ENCODE peak calls at places on chromosomes 11 and 22, in seven cellular contexts. One of them, this sample, is unnamed.

GRCh38 chr11:126060651-126061220 is 1.9 kb downstream of the CDON start:
- DNase-seq in cardiac fibroblast: no peak
- DNase-seq in fibroblast of mammary gland: no peak
- DNase-seq in fibroblast of lung: no peak
- DNase-seq in HAP-1: no peak
- DNase-seq in sigmoid colon: no peak
- DNase-seq in fibroblast of the aortic adventitia: no peak
- DNase-seq in this sample: no peak

GRCh38 chr11:79493555-79494171 is 52.8 kb upstream of the TENM4 start:
- DNase-seq in sigmoid colon: peak; percentile 82
- DNase-seq in fibroblast of mammary gland: peak; percentile 64
- DNase-seq in cardiac fibroblast: peak; percentile 67
- DNase-seq in HAP-1: peak; percentile 95
- DNase-seq in fibroblast of lung: peak; percentile 70
- DNase-seq in fibroblast of the aortic adventitia: peak; percentile 73
- DNase-seq in this sample: peak; percentile 60

GRCh38 chr22:37897805-37898204 is 8.3 kb upstream of the MICALL1 start:
- DNase-seq in fibroblast of the aortic adventitia: no peak
- DNase-seq in cardiac fibroblast: no peak
- DNase-seq in fibroblast of lung: no peak
- DNase-seq in HAP-1: no peak
- DNase-seq in sigmoid colon: no peak
- DNase-seq in fibroblast of mammary gland: no peak
- DNase-seq in this sample: peak; percentile 73

GRCh38 chr11:62540804-62541671 is 5.6 kb downstream of the AHNAK start:
- DNase-seq in fibroblast of mammary gland: peak; percentile 33
- DNase-seq in HAP-1: no peak
- DNase-seq in fibroblast of the aortic adventitia: no peak
- DNase-seq in sigmoid colon: peak; percentile 75
- DNase-seq in fibroblast of lung: no peak
- DNase-seq in cardiac fibroblast: no peak
- DNase-seq in this sample: peak; percentile 9

GRCh38 chr11:117178210-117179034 is at the start of gene SIDT2:
- DNase-seq in sigmoid colon: peak; percentile 98
- DNase-seq in fibroblast of lung: peak; percentile 93
- DNase-seq in HAP-1: peak; percentile 94
- DNase-seq in fibroblast of the aortic adventitia: peak; percentile 91
- DNase-seq in cardiac fibroblast: peak; percentile 91
- DNase-seq in fibroblast of mammary gland: peak; percentile 87
- DNase-seq in this sample: peak; percentile 83

GRCh38 chr22:43955883-43956286 is 643 bp downstream of the SAMM50 start:
- DNase-seq in HAP-1: no peak
- DNase-seq in fibroblast of the aortic adventitia: peak; percentile 51
- DNase-seq in sigmoid colon: no peak
- DNase-seq in cardiac fibroblast: peak; percentile 27
- DNase-seq in fibroblast of mammary gland: peak; percentile 12
- DNase-seq in fibroblast of lung: peak; percentile 13
- DNase-seq in this sample: no peak

GRCh38 chr11:27524155-27524554 is 17.6 kb upstream of the LIN7C start:
- DNase-seq in fibroblast of lung: peak; percentile 27
- DNase-seq in cardiac fibroblast: peak; percentile 70
- DNase-seq in fibroblast of mammary gland: peak; percentile 64
- DNase-seq in HAP-1: peak; percentile 34
- DNase-seq in sigmoid colon: no peak
- DNase-seq in fibroblast of the aortic adventitia: peak; percentile 30
- DNase-seq in this sample: peak; percentile 71

GRCh38 chr11:112453601-112454577 is 193.2 kb upstream of the PLET1 start:
- DNase-seq in sigmoid colon: no peak
- DNase-seq in cardiac fibroblast: peak; percentile 53
- DNase-seq in HAP-1: peak; percentile 61
- DNase-seq in fibroblast of lung: peak; percentile 40
- DNase-seq in fibroblast of the aortic adventitia: peak; percentile 32
- DNase-seq in fibroblast of mammary gland: peak; percentile 58
- DNase-seq in this sample: peak; percentile 45

GRCh38 chr11:19398772-19399542 is 158.2 kb upstream of the E2F8 start:
- DNase-seq in HAP-1: peak; percentile 24
- DNase-seq in cardiac fibroblast: peak; percentile 81
- DNase-seq in fibroblast of lung: peak; percentile 98
- DNase-seq in sigmoid colon: peak; percentile 79
- DNase-seq in fibroblast of mammary gland: peak; percentile 98
- DNase-seq in fibroblast of the aortic adventitia: peak; percentile 74
- DNase-seq in this sample: no peak

GRCh38 chr11:123363556-123363955 is 66.5 kb upstream of the GRAMD1B start:
- DNase-seq in HAP-1: no peak
- DNase-seq in fibroblast of mammary gland: no peak
- DNase-seq in fibroblast of lung: no peak
- DNase-seq in fibroblast of the aortic adventitia: no peak
- DNase-seq in cardiac fibroblast: no peak
- DNase-seq in sigmoid colon: no peak
- DNase-seq in this sample: no peak

GRCh38 chr22:23251445-23252093 is 71.3 kb downstream of the BCR start:
- DNase-seq in HAP-1: no peak
- DNase-seq in fibroblast of lung: no peak
- DNase-seq in fibroblast of the aortic adventitia: peak; percentile 41
- DNase-seq in sigmoid colon: no peak
- DNase-seq in cardiac fibroblast: peak; percentile 50
- DNase-seq in fibroblast of mammary gland: peak; percentile 78
- DNase-seq in this sample: peak; percentile 55

GRCh38 chr11:26079966-26080365 is 252.0 kb upstream of the ANO3 start:
- DNase-seq in HAP-1: no peak
- DNase-seq in fibroblast of mammary gland: no peak
- DNase-seq in fibroblast of lung: no peak
- DNase-seq in fibroblast of the aortic adventitia: no peak
- DNase-seq in sigmoid colon: no peak
- DNase-seq in cardiac fibroblast: no peak
- DNase-seq in this sample: peak; percentile 21

GRCh38 chr11:117822522-117823033 is 2.0 kb downstream of the FXYD2 start:
- DNase-seq in fibroblast of lung: no peak
- DNase-seq in fibroblast of the aortic adventitia: no peak
- DNase-seq in HAP-1: no peak
- DNase-seq in sigmoid colon: peak; percentile 55
- DNase-seq in fibroblast of mammary gland: no peak
- DNase-seq in cardiac fibroblast: no peak
- DNase-seq in this sample: no peak

GRCh38 chr11:396511-396947 is 2.5 kb downstream of the PKP3 start:
- DNase-seq in fibroblast of the aortic adventitia: peak; percentile 20
- DNase-seq in sigmoid colon: no peak
- DNase-seq in fibroblast of lung: peak; percentile 33
- DNase-seq in HAP-1: no peak
- DNase-seq in fibroblast of mammary gland: peak; percentile 37
- DNase-seq in cardiac fibroblast: no peak
- DNase-seq in this sample: no peak

GRCh38 chr11:106418786-106419185 is 341.3 kb downstream of the AASDHPPT start:
- DNase-seq in fibroblast of mammary gland: no peak
- DNase-seq in cardiac fibroblast: no peak
- DNase-seq in HAP-1: no peak
- DNase-seq in fibroblast of the aortic adventitia: no peak
- DNase-seq in fibroblast of lung: no peak
- DNase-seq in sigmoid colon: no peak
- DNase-seq in this sample: no peak

GRCh38 chr22:19896665-19897355 is 42.1 kb upstream of the GNB1L start:
- DNase-seq in fibroblast of mammary gland: no peak
- DNase-seq in HAP-1: no peak
- DNase-seq in fibroblast of lung: no peak
- DNase-seq in fibroblast of the aortic adventitia: no peak
- DNase-seq in cardiac fibroblast: no peak
- DNase-seq in sigmoid colon: no peak
- DNase-seq in this sample: no peak

GRCh38 chr22:28817919-28818859 is 17.8 kb upstream of the XBP1 start:
- DNase-seq in sigmoid colon: peak; percentile 60
- DNase-seq in fibroblast of the aortic adventitia: no peak
- DNase-seq in cardiac fibroblast: no peak
- DNase-seq in fibroblast of mammary gland: no peak
- DNase-seq in HAP-1: no peak
- DNase-seq in fibroblast of lung: no peak
- DNase-seq in this sample: peak; percentile 21

GRCh38 chr11:41497974-41498373 is 38.5 kb upstream of the LRRC4C start:
- DNase-seq in cardiac fibroblast: peak; percentile 44
- DNase-seq in fibroblast of the aortic adventitia: peak; percentile 15
- DNase-seq in fibroblast of lung: no peak
- DNase-seq in sigmoid colon: no peak
- DNase-seq in fibroblast of mammary gland: no peak
- DNase-seq in HAP-1: no peak
- DNase-seq in this sample: no peak

GRCh38 chr11:64788321-64789215 is 10.2 kb upstream of the SF1 start:
- DNase-seq in fibroblast of the aortic adventitia: no peak
- DNase-seq in fibroblast of lung: no peak
- DNase-seq in cardiac fibroblast: no peak
- DNase-seq in HAP-1: no peak
- DNase-seq in fibroblast of mammary gland: no peak
- DNase-seq in sigmoid colon: peak; percentile 61
- DNase-seq in this sample: no peak

GRCh38 chr22:33919591-33920501 is at the start of gene LARGE1:
- DNase-seq in cardiac fibroblast: peak; percentile 37
- DNase-seq in HAP-1: peak; percentile 59
- DNase-seq in fibroblast of the aortic adventitia: peak; percentile 17
- DNase-seq in fibroblast of lung: peak; percentile 29
- DNase-seq in fibroblast of mammary gland: no peak
- DNase-seq in sigmoid colon: peak; percentile 79
- DNase-seq in this sample: no peak

GRCh38 chr22:38420734-38421133 is 34.3 kb downstream of the KCNJ4 start:
- DNase-seq in HAP-1: no peak
- DNase-seq in fibroblast of lung: no peak
- DNase-seq in cardiac fibroblast: no peak
- DNase-seq in fibroblast of the aortic adventitia: no peak
- DNase-seq in fibroblast of mammary gland: no peak
- DNase-seq in sigmoid colon: no peak
- DNase-seq in this sample: no peak

GRCh38 chr22:35178446-35178845 is 78.8 kb upstream of the HMGXB4 start:
- DNase-seq in sigmoid colon: no peak
- DNase-seq in fibroblast of mammary gland: no peak
- DNase-seq in HAP-1: no peak
- DNase-seq in fibroblast of lung: no peak
- DNase-seq in cardiac fibroblast: no peak
- DNase-seq in fibroblast of the aortic adventitia: no peak
- DNase-seq in this sample: no peak

GRCh38 chr11:134275534-134276395 is at the start of gene GLB1L3:
- DNase-seq in sigmoid colon: no peak
- DNase-seq in fibroblast of lung: peak; percentile 22
- DNase-seq in fibroblast of the aortic adventitia: peak; percentile 8
- DNase-seq in HAP-1: peak; percentile 81
- DNase-seq in cardiac fibroblast: peak; percentile 18
- DNase-seq in fibroblast of mammary gland: no peak
- DNase-seq in this sample: peak; percentile 50

GRCh38 chr11:16193897-16194381 is 162.4 kb downstream of the SOX6 start:
- DNase-seq in HAP-1: no peak
- DNase-seq in fibroblast of lung: no peak
- DNase-seq in cardiac fibroblast: no peak
- DNase-seq in sigmoid colon: no peak
- DNase-seq in fibroblast of the aortic adventitia: no peak
- DNase-seq in fibroblast of mammary gland: no peak
- DNase-seq in this sample: no peak

GRCh38 chr22:26642465-26643367 is 14.7 kb upstream of the MIAT start:
- DNase-seq in fibroblast of lung: no peak
- DNase-seq in fibroblast of the aortic adventitia: no peak
- DNase-seq in cardiac fibroblast: peak; percentile 19
- DNase-seq in sigmoid colon: no peak
- DNase-seq in fibroblast of mammary gland: no peak
- DNase-seq in HAP-1: peak; percentile 46
- DNase-seq in this sample: no peak

GRCh38 chr11:78061088-78061920 is 2.4 kb upstream of the THRSP start:
- DNase-seq in fibroblast of lung: no peak
- DNase-seq in HAP-1: no peak
- DNase-seq in fibroblast of the aortic adventitia: no peak
- DNase-seq in fibroblast of mammary gland: no peak
- DNase-seq in cardiac fibroblast: no peak
- DNase-seq in sigmoid colon: no peak
- DNase-seq in this sample: no peak

GRCh38 chr11:78062671-78063070 is 990 bp upstream of the THRSP start:
- DNase-seq in fibroblast of mammary gland: no peak
- DNase-seq in fibroblast of lung: no peak
- DNase-seq in HAP-1: no peak
- DNase-seq in fibroblast of the aortic adventitia: no peak
- DNase-seq in cardiac fibroblast: no peak
- DNase-seq in sigmoid colon: no peak
- DNase-seq in this sample: no peak

GRCh38 chr11:78065239-78065638 is 1.6 kb downstream of the THRSP start:
- DNase-seq in fibroblast of lung: no peak
- DNase-seq in fibroblast of the aortic adventitia: no peak
- DNase-seq in fibroblast of mammary gland: no peak
- DNase-seq in cardiac fibroblast: no peak
- DNase-seq in HAP-1: no peak
- DNase-seq in sigmoid colon: no peak
- DNase-seq in this sample: no peak

GRCh38 chr11:78061921-78062311 is 1.7 kb upstream of the THRSP start:
- DNase-seq in HAP-1: no peak
- DNase-seq in sigmoid colon: no peak
- DNase-seq in cardiac fibroblast: no peak
- DNase-seq in fibroblast of lung: no peak
- DNase-seq in fibroblast of the aortic adventitia: no peak
- DNase-seq in fibroblast of mammary gland: no peak
- DNase-seq in this sample: no peak

GRCh38 chr11:78063440-78064181 is at the start of gene THRSP:
- DNase-seq in HAP-1: no peak
- DNase-seq in sigmoid colon: no peak
- DNase-seq in fibroblast of mammary gland: no peak
- DNase-seq in cardiac fibroblast: no peak
- DNase-seq in fibroblast of the aortic adventitia: no peak
- DNase-seq in fibroblast of lung: no peak
- DNase-seq in this sample: no peak
- H3K4me3 ChIP-seq in HAP-1: no peak within 1 kb of the TSS
- H3K4me3 ChIP-seq in sigmoid colon: no peak within 1 kb of the TSS
- H3K4me3 ChIP-seq in fibroblast of mammary gland: no peak within 1 kb of the TSS
- H3K4me3 ChIP-seq in cardiac fibroblast: no peak within 1 kb of the TSS
- H3K4me3 ChIP-seq in fibroblast of the aortic adventitia: no peak within 1 kb of the TSS
- H3K4me3 ChIP-seq in fibroblast of lung: no peak within 1 kb of the TSS
- H3K4me3 ChIP-seq in this sample: no peak within 1 kb of the TSS

DNA sequence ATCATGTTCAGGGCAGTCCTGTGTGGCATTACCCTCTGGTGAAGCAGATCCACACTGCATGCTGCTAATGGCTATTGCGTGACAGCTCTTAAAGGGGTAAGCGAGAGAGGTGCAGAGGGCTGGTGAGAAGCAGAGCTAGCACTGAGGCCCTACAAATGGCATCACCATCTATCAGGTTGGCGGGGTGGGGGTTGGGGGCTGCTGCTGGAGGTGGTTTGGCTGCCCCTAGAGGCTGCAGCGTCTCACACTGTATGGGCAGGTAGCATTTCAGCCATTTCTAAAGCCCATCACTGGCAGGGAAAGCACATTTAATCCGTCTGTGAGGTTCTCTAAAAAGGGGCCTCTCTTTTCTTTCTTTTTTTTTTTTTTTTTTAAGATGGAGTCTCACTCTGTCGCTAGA is 16.8 kb upstream of the TMA7B start:
- DNase-seq in cardiac fibroblast: no peak
- DNase-seq in sigmoid colon: no peak
- DNase-seq in fibroblast of mammary gland: no peak
- DNase-seq in HAP-1: peak; percentile 50
- DNase-seq in fibroblast of the aortic adventitia: no peak
- DNase-seq in fibroblast of lung: no peak
- DNase-seq in this sample: no peak
- H3K4me3 ChIP-seq in cardiac fibroblast: no peak overlapping the region
- H3K4me3 ChIP-seq in sigmoid colon: no peak overlapping the region
- H3K4me3 ChIP-seq in fibroblast of mammary gland: no peak overlapping the region
- H3K4me3 ChIP-seq in HAP-1: no peak overlapping the region
- H3K4me3 ChIP-seq in fibroblast of the aortic adventitia: no peak overlapping the region
- H3K4me3 ChIP-seq in fibroblast of lung: no peak overlapping the region
- H3K4me3 ChIP-seq in this sample: no peak overlapping the region

GRCh38 chr22:17217179-17217578 is 2.1 kb downstream of the ADA2 start:
- DNase-seq in cardiac fibroblast: no peak
- DNase-seq in sigmoid colon: no peak
- DNase-seq in fibroblast of lung: no peak
- DNase-seq in fibroblast of mammary gland: no peak
- DNase-seq in fibroblast of the aortic adventitia: no peak
- DNase-seq in HAP-1: peak; percentile 46
- DNase-seq in this sample: no peak
- H3K4me3 ChIP-seq in cardiac fibroblast: no peak overlapping the region
- H3K4me3 ChIP-seq in sigmoid colon: no peak overlapping the region
- H3K4me3 ChIP-seq in fibroblast of lung: no peak overlapping the region
- H3K4me3 ChIP-seq in fibroblast of mammary gland: no peak overlapping the region
- H3K4me3 ChIP-seq in fibroblast of the aortic adventitia: no peak overlapping the region
- H3K4me3 ChIP-seq in HAP-1: no peak overlapping the region
- H3K4me3 ChIP-seq in this sample: no peak overlapping the region

GRCh38 chr22:46045459-46046298 is 68.7 kb upstream of the WNT7B start:
- DNase-seq in fibroblast of the aortic adventitia: no peak
- DNase-seq in fibroblast of mammary gland: no peak
- DNase-seq in sigmoid colon: peak; percentile 72
- DNase-seq in cardiac fibroblast: no peak
- DNase-seq in fibroblast of lung: no peak
- DNase-seq in HAP-1: no peak
- DNase-seq in this sample: no peak
- H3K4me3 ChIP-seq in fibroblast of the aortic adventitia: peak overlapping the region; percentile 71
- H3K4me3 ChIP-seq in fibroblast of mammary gland: peak overlapping the region; percentile 49
- H3K4me3 ChIP-seq in sigmoid colon: peak overlapping the region; percentile 68
- H3K4me3 ChIP-seq in cardiac fibroblast: peak overlapping the region; percentile 43
- H3K4me3 ChIP-seq in fibroblast of lung: peak overlapping the region; percentile 84
- H3K4me3 ChIP-seq in HAP-1: peak overlapping the region; percentile 25
- H3K4me3 ChIP-seq in this sample: peak overlapping the region; percentile 46

This sample was measured in bronchial epithelial cell.